ENCODE peak calls at places on chromosomes 3 and 15, in nine cellular contexts. K is fibroblast of lung; Z is CD8-positive, alpha-beta T cell; F is spleen; B is psoas muscle; Y is endodermal cell; V is tibial nerve; L is pancreas; P is sigmoid colon. H is an unnamed sample.
A peak's percentile ranks its signal among the peaks of the same experiment; 100 is the strongest.

GRCh38 chr3:133535971-133536634 is 37.4 kb upstream of the CDV3 start:
- DNase-seq in K (peak; percentile 92), Z (no peak), F (no peak), B (no peak), Y (no peak), V (no peak), L (peak; percentile 42), P (no peak), H (peak; percentile 68)

GRCh38 chr3:119673875-119674274 is 3.3 kb downstream of the COX17 start:
- DNase-seq in K (no peak), Z (no peak), F (peak; percentile 78), B (no peak), Y (no peak), V (no peak), L (no peak), P (no peak), H (no peak)

GRCh38 chr3:140022061-140022781 is 87.2 kb downstream of the CLSTN2 start:
- DNase-seq in K (peak; percentile 20), Z (no peak), F (no peak), B (peak; percentile 66), Y (no peak), V (no peak), L (no peak), P (no peak), H (no peak)

GRCh38 chr3:105415981-105416380 is 49.3 kb downstream of the ALCAM start:
- DNase-seq in K (peak; percentile 35), Z (no peak), F (no peak), B (no peak), Y (no peak), V (no peak), L (no peak), P (no peak), H (no peak)

GRCh38 chr3:37824090-37824953 is 37.4 kb upstream of the CTDSPL start:
- DNase-seq in K (peak; percentile 3), Z (no peak), F (no peak), B (no peak), Y (peak; percentile 36), V (no peak), L (no peak), P (no peak), H (no peak)

GRCh38 chr3:172094621-172095557 is 55.5 kb downstream of the FNDC3B start:
- DNase-seq in K (peak; percentile 49), Z (no peak), F (no peak), B (no peak), Y (peak; percentile 58), V (no peak), L (no peak), P (no peak), H (no peak)

GRCh38 chr15:69881760-69882159 is 216.0 kb downstream of the TLE3 start:
- DNase-seq in K (no peak), Z (no peak), F (no peak), B (no peak), Y (no peak), V (no peak), L (no peak), P (no peak), H (no peak)

GRCh38 chr3:126512916-126513650 is 4.5 kb downstream of the UROC1 start:
- DNase-seq in K (no peak), Z (no peak), F (peak; percentile 70), B (peak; percentile 34), Y (no peak), V (no peak), L (no peak), P (peak; percentile 42), H (no peak)

DNA sequence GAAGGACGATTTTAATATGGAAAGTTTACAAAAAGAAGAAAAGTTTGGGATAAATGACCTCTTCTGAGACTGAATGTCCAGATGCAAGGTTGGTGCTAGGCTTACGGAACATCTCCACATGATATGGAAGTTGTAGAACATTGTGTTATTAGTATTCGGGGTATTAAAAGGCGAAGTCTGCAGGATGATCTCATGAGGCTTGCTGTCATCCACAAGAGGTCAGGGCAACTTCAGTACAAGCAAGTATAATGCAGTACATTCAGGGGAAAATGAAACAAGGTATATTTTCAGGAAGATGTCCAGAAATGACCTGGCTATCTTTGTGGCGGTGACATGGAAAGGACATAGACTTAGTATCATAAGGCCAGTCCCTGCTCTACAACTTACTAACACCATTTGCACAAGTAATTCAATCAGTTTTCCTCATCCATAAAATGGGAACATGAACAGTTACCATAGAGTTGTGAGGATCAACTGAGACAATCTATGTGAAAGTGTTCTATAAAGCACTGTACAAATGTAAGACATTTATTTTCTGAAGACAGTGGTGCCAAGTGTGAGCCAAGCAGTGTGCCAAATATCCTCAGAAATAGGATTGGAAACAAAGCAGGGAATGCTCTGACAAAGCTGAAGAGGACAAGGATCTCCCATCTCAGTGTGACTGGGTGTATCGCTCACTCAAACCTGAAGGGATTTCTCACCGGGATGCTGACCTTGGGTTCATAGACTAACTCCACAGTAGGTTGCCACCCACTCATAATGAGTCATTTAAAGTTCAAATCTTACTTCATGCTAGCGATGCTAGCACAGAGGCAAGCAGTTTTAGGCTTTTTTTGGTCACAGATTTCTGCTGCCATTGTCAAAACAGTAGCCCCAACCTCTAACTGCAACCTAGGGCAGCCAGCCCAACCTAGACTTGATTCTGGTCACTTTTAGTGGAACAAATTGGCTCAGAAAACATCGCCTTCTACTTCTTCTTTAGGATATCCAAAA is 118.3 kb downstream of the TIGIT start:
- DNase-seq in K (peak; percentile 85), Z (no peak), F (no peak), B (no peak), Y (no peak), V (no peak), L (no peak), P (no peak), H (peak; percentile 57)
- TF ChIP-seq CTCF in K (no peak), Z (no peak), F (no peak), B (peak; percentile 3), Y (no peak), V (no peak), L (no peak), P (no peak), H (no peak)

GRCh38 chr3:11716576-11717250 is 73.0 kb upstream of the VGLL4 start:
- DNase-seq in K (no peak), Z (no peak), F (no peak), B (no peak), Y (no peak), V (no peak), L (no peak), P (no peak), H (no peak)
- H3K27me3 ChIP-seq in K (no peaks in the 10 kb centered on the region), Z (no peaks in the 10 kb centered on the region), F (no peaks in the 10 kb centered on the region), B (no peaks in the 10 kb centered on the region), Y (peaks cover 5% of the 10 kb centered on the region), V (no peaks in the 10 kb centered on the region), L (no peaks in the 10 kb centered on the region), P (no peaks in the 10 kb centered on the region), H (no peaks in the 10 kb centered on the region)

GRCh38 chr3:85821130-85821756 is 862.5 kb downstream of the CADM2 start:
- DNase-seq in K (peak; percentile 11), Z (no peak), F (no peak), B (no peak), Y (peak; percentile 80), V (no peak), L (peak; percentile 9), P (no peak), H (peak; percentile 9)
- TF ChIP-seq CTCF in K (no peak), Z (no peak), F (no peak), B (no peak), Y (peak; percentile 87), V (no peak), L (peak; percentile 27), P (peak; percentile 54), H (peak; percentile 80)

GRCh38 chr3:184556502-184557347 is 4.9 kb upstream of the EPHB3 start:
- DNase-seq in K (no peak), Z (no peak), F (peak; percentile 39), B (no peak), Y (no peak), V (no peak), L (no peak), P (no peak), H (no peak)
- H3K27me3 ChIP-seq in K (peaks cover 23% of the 10 kb centered on the region), Z (peaks cover 6% of the 10 kb centered on the region), F (peaks cover 44% of the 10 kb centered on the region), B (peaks cover 4% of the 10 kb centered on the region), Y (peaks cover 28% of the 10 kb centered on the region), V (no peaks in the 10 kb centered on the region), L (no peaks in the 10 kb centered on the region), P (no peaks in the 10 kb centered on the region), H (peaks cover 38% of the 10 kb centered on the region)

GRCh38 chr3:169137076-169137475 is 526.4 kb downstream of the MECOM start:
- DNase-seq in K (no peak), Z (no peak), F (no peak), B (no peak), Y (no peak), V (no peak), L (no peak), P (no peak), H (no peak)

GRCh38 chr3:169134194-169134593 is 529.3 kb downstream of the MECOM start:
- DNase-seq in K (no peak), Z (no peak), F (no peak), B (no peak), Y (no peak), V (no peak), L (no peak), P (no peak), H (no peak)

GRCh38 chr3:169131695-169132464 is 531.6 kb downstream of the MECOM start:
- DNase-seq in K (no peak), Z (no peak), F (no peak), B (no peak), Y (no peak), V (no peak), L (no peak), P (no peak), H (no peak)

GRCh38 chr3:169137943-169138342 is 525.6 kb downstream of the MECOM start:
- DNase-seq in K (no peak), Z (no peak), F (no peak), B (no peak), Y (no peak), V (no peak), L (no peak), P (no peak), H (no peak)

GRCh38 chr3:169133178-169134161 is 530.0 kb downstream of the MECOM start:
- DNase-seq in K (no peak), Z (no peak), F (no peak), B (no peak), Y (no peak), V (no peak), L (no peak), P (no peak), H (no peak)
- TF ChIP-seq CTCF in K (no peak), Z (no peak), F (no peak), B (peak; percentile 39), Y (peak; percentile 61), V (peak; percentile 35), L (peak; percentile 32), P (no peak), H (peak; percentile 32)

GRCh38 chr3:10329495-10330015 is 8.6 kb upstream of the SEC13 start:
- DNase-seq in K (no peak), Z (no peak), F (no peak), B (peak; percentile 73), Y (no peak), V (no peak), L (no peak), P (no peak), H (no peak)
- H3K27me3 ChIP-seq in K (peaks cover 60% of the 10 kb centered on the region), Z (no peaks in the 10 kb centered on the region), F (peaks cover 13% of the 10 kb centered on the region), B (no peaks in the 10 kb centered on the region), Y (peaks cover 45% of the 10 kb centered on the region), V (no peaks in the 10 kb centered on the region), L (no peaks in the 10 kb centered on the region), P (peaks cover 4% of the 10 kb centered on the region), H (peaks cover 48% of the 10 kb centered on the region)

GRCh38 chr15:76333720-76334437 is 2.7 kb upstream of the ISL2 start:
- DNase-seq in K (no peak), Z (no peak), F (no peak), B (no peak), Y (peak; percentile 82), V (no peak), L (no peak), P (no peak), H (no peak)
- TF ChIP-seq CTCF in K (peak; percentile 10), Z (no peak), F (peak; percentile 13), B (no peak), Y (peak; percentile 73), V (no peak), L (no peak), P (no peak), H (peak; percentile 33)

H was measured in kidney epithelial cell.